ENCODE peak calls at places on chromosomes 11 and 22, in five cellular contexts. X is stimulated activated CD8-positive, alpha-beta memory T cell treated with anti-CD3 and anti-CD28 coated beads, Interleukin-2, amount 100 ng/mL, for 48 hours; M is NCI-H510A; P is activated CD8-positive, alpha-beta memory T cell treated with anti-CD3 and anti-CD28 coated beads, Interleukin-2, amount 50 U/mL, for 48 hours; R is germinal center. A is an unnamed sample.

GRCh38 chr11:73760066-73760679 is 701 bp downstream of the RAB6A start:
- DNase-seq in X (peak; percentile 1), M (no peak), P (peak; percentile 56), R (peak; percentile 22), A (no peak)

GRCh38 chr22:39627208-39627607 is 56.7 kb downstream of the CACNA1I start:
- DNase-seq in X (no peak), M (no peak), P (no peak), R (no peak), A (no peak)

GRCh38 chr11:121890377-121890776 is 225.6 kb downstream of the BLID start:
- DNase-seq in X (no peak), M (no peak), P (no peak), R (no peak), A (no peak)

GRCh38 chr22:22710719-22711531 is 66.5 kb downstream of the GGTLC2 start:
- DNase-seq in X (peak; percentile 71), M (no peak), P (peak; percentile 96), R (peak; percentile 65), A (no peak)

GRCh38 chr11:46642627-46643335 is 25.4 kb downstream of the ATG13 start:
- DNase-seq in X (no peak), M (no peak), P (no peak), R (no peak), A (no peak)

GRCh38 chr22:49536571-49537131 is 291.0 kb downstream of the BRD1 start:
- DNase-seq in X (no peak), M (no peak), P (no peak), R (no peak), A (no peak)

GRCh38 chr11:45450189-45450588 is 164.0 kb upstream of the SYT13 start:
- DNase-seq in X (no peak), M (no peak), P (no peak), R (no peak), A (no peak)

GRCh38 chr11:133501643-133502535 is 30.4 kb downstream of the OPCML start:
- DNase-seq in X (no peak), M (no peak), P (no peak), R (no peak), A (no peak)

GRCh38 chr11:78027759-78028158 is 4.7 kb upstream of the KCTD14 start:
- DNase-seq in X (no peak), M (no peak), P (no peak), R (no peak), A (no peak)

GRCh38 chr11:96293583-96293982 is 49.4 kb downstream of the MAML2 start:
- DNase-seq in X (no peak), M (no peak), P (no peak), R (peak; percentile 13), A (no peak)

GRCh38 chr22:28978158-28978557 is 83.5 kb downstream of the C22orf31 start:
- DNase-seq in X (no peak), M (no peak), P (no peak), R (no peak), A (no peak)

GRCh38 chr11:128212324-128212723 is 375.0 kb downstream of the ETS1 start:
- DNase-seq in X (no peak), M (no peak), P (no peak), R (no peak), A (no peak)

GRCh38 chr11:32478277-32478731 is 43.0 kb upstream of the WT1 start:
- DNase-seq in X (no peak), M (no peak), P (no peak), R (no peak), A (no peak)

GRCh38 chr22:26484360-26484706 is 656 bp downstream of the SRRD start:
- DNase-seq in X (no peak), M (no peak), P (no peak), R (no peak), A (no peak)

GRCh38 chr22:46097268-46097900 is 52.9 kb upstream of the PPARA start:
- DNase-seq in X (no peak), M (no peak), P (no peak), R (no peak), A (no peak)

GRCh38 chr11:45413156-45413833 is 127.2 kb upstream of the SYT13 start:
- DNase-seq in X (no peak), M (no peak), P (no peak), R (no peak), A (no peak)

GRCh38 chr11:59263225-59263894 is 50.6 kb upstream of the MPEG1 start:
- DNase-seq in X (no peak), M (no peak), P (no peak), R (no peak), A (no peak)

GRCh38 chr11:102135256-102135655 is 25.0 kb downstream of the YAP1 start:
- DNase-seq in X (no peak), M (no peak), P (no peak), R (no peak), A (no peak)

GRCh38 chr11:126384449-126385070 is 29.1 kb downstream of the ST3GAL4 start:
- DNase-seq in X (no peak), M (no peak), P (no peak), R (no peak), A (no peak)

GRCh38 chr11:77752518-77752917 is 68.0 kb downstream of the RSF1 start:
- DNase-seq in X (no peak), M (no peak), P (no peak), R (no peak), A (no peak)

GRCh38 chr22:46756097-46756496 is 6.4 kb upstream of the TBC1D22A start:
- DNase-seq in X (no peak), M (no peak), P (no peak), R (no peak), A (no peak)

GRCh38 chr11:114068327-114068726 is 8.8 kb downstream of the ZBTB16 start:
- DNase-seq in X (no peak), M (no peak), P (no peak), R (no peak), A (no peak)

GRCh38 chr11:46520971-46521745 is 72.7 kb downstream of the AMBRA1 start:
- DNase-seq in X (no peak), M (no peak), P (no peak), R (no peak), A (no peak)

GRCh38 chr11:35458846-35459245 is 39.5 kb upstream of the SLC1A2 start:
- DNase-seq in X (no peak), M (no peak), P (no peak), R (no peak), A (no peak)

GRCh38 chr22:20465759-20466077 is 28.1 kb upstream of the SCARF2 start:
- DNase-seq in X (no peak), M (no peak), P (no peak), R (no peak), A (no peak)

GRCh38 chr22:18076060-18076497 is 1.7 kb upstream of the PEX26 start:
- DNase-seq in X (no peak), M (peak; percentile 36), P (no peak), R (peak; percentile 64), A (peak; percentile 84)

GRCh38 chr22:50627914-50628542 is at the start of gene ARSA:
- DNase-seq in X (peak; percentile 57), M (peak; percentile 43), P (peak; percentile 85), R (peak; percentile 84), A (no peak)

GRCh38 chr11:20194470-20194869 is 34.2 kb upstream of the DBX1 start:
- DNase-seq in X (no peak), M (no peak), P (no peak), R (no peak), A (no peak)

GRCh38 chr22:29314537-29315285 is 786 bp downstream of the RASL10A start:
- DNase-seq in X (no peak), M (no peak), P (peak; percentile 59), R (no peak), A (no peak)

GRCh38 chr11:85029964-85030363 is 597.2 kb downstream of the DLG2 start:
- DNase-seq in X (no peak), M (peak; percentile 23), P (no peak), R (no peak), A (no peak)

GRCh38 chr22:37824674-37825641 is 1.8 kb downstream of the GALR3 start:
- DNase-seq in X (no peak), M (no peak), P (peak; percentile 63), R (peak; percentile 45), A (no peak)

GRCh38 chr11:58676563-58677135 is 54.2 kb downstream of the CNTF start:
- DNase-seq in X (no peak), M (no peak), P (no peak), R (no peak), A (no peak)

GRCh38 chr22:37401401-37401859 is 25.8 kb downstream of the ELFN2 start:
- DNase-seq in X (no peak), M (no peak), P (no peak), R (no peak), A (peak; percentile 28)

GRCh38 chr11:68773521-68774187 is 22.3 kb upstream of the TESMIN start:
- DNase-seq in X (no peak), M (no peak), P (no peak), R (no peak), A (no peak)

GRCh38 chr22:37996079-37996478 is 11.7 kb upstream of the SOX10 start:
- DNase-seq in X (no peak), M (no peak), P (no peak), R (no peak), A (no peak)

A was measured in SK-N-MC.